ENCODE peak calls at places on chromosomes 5 and 9, in six cellular contexts. A is stimulated activated CD4-positive, alpha-beta T cell treated with anti-CD3 and anti-CD28 coated beads, TNF-alpha, amount 100 ng/mL, for 24 hours; G is DMS53; D is PC-9; L is midbrain; Z is sciatic nerve. U is an unnamed sample.

GRCh38 chr5:58905944-58906343 is 323.1 kb downstream of the RAB3C start:
- DNase-seq in Z (no peak), G (no peak), A (no peak), D (no peak), L (no peak), U (no peak)

GRCh38 chr5:156367602-156368001 is 40.6 kb downstream of the SGCD start:
- DNase-seq in Z (no peak), G (no peak), A (no peak), L (no peak), D (no peak), U (no peak)

GRCh38 chr5:150918613-150919012 is 13.8 kb upstream of the ZNF300 start:
- DNase-seq in A (no peak), L (no peak), G (peak; percentile 16), Z (no peak), D (no peak), U (no peak)

GRCh38 chr5:56273376-56274005 is 40.4 kb upstream of the ANKRD55 start:
- DNase-seq in D (no peak), Z (no peak), L (no peak), A (no peak), G (no peak), U (no peak)

GRCh38 chr9:111926421-111926875 is 29.8 kb downstream of the UGCG start:
- DNase-seq in Z (no peak), D (no peak), L (no peak), A (no peak), G (no peak), U (no peak)

GRCh38 chr5:110031402-110032140 is 341.8 kb downstream of the MAN2A1 start:
- DNase-seq in A (no peak), G (peak; percentile 62), L (no peak), Z (no peak), D (no peak), U (no peak)

GRCh38 chr9:16131269-16131668 is 578.4 kb downstream of the CCDC171 start:
- DNase-seq in L (no peak), D (no peak), G (peak; percentile 30), A (no peak), Z (no peak), U (no peak)

GRCh38 chr5:1936901-1937300 is 54.2 kb upstream of the IRX4 start:
- DNase-seq in Z (no peak), L (no peak), D (no peak), G (no peak), A (no peak), U (no peak)

GRCh38 chr5:166370928-166371690 is 1920.3 kb upstream of the WWC1 start:
- DNase-seq in Z (no peak), A (no peak), L (no peak), G (peak; percentile 54), D (no peak), U (no peak)

GRCh38 chr9:96686638-96687335 is 31.7 kb upstream of the PRXL2C start:
- DNase-seq in A (peak; percentile 47), Z (peak; percentile 88), L (peak; percentile 82), D (peak; percentile 91), G (peak; percentile 95), U (peak; percentile 90)

GRCh38 chr5:76736679-76737078 is 20.8 kb downstream of the F2R start:
- DNase-seq in Z (no peak), G (no peak), A (no peak), D (no peak), L (no peak), U (no peak)

GRCh38 chr9:14315754-14316573 is 2.0 kb upstream of the NFIB start:
- DNase-seq in G (peak; percentile 21), L (no peak), D (peak; percentile 7), A (no peak), Z (peak; percentile 70), U (peak; percentile 41)